ENCODE peak calls at places on chromosome 14, in four cellular contexts. N is CD8-positive, alpha-beta memory T cell; U is KBM-7; E is stimulated activated CD4-positive, alpha-beta T cell treated with anti-CD3 and anti-CD28 coated beads, TNF-alpha, amount 100 ng/mL, for 24 hours. F is an unnamed sample.

GRCh38 chr14:92759679-92760523 is 11.5 kb upstream of the LGMN start:
- DNase-seq in U (no peak), E (no peak), N (no peak), F (no peak)

GRCh38 chr14:21476925-21477681 is at the start of the genes RAB2B and TOX4:
- DNase-seq in U (peak; percentile 99), E (peak; percentile 93), N (peak; percentile 93), F (peak; percentile 95)

GRCh38 chr14:95287176-95287754 is 32.4 kb downstream of the CLMN start:
- DNase-seq in U (no peak), E (no peak), N (no peak), F (no peak)

GRCh38 chr14:62064741-62065323 is 302.6 kb downstream of the SNAPC1 start:
- DNase-seq in E (no peak), N (no peak), U (no peak), F (no peak)

GRCh38 chr14:97253756-97254155 is 456.6 kb downstream of the VRK1 start:
- DNase-seq in N (no peak), U (peak; percentile 61), E (no peak), F (no peak)

GRCh38 chr14:90514015-90514398 is 117.2 kb downstream of the CALM1 start:
- DNase-seq in E (no peak), U (no peak), N (no peak), F (no peak)

GRCh38 chr14:37122288-37122687 is 50.1 kb downstream of the SLC25A21 start:
- DNase-seq in E (no peak), N (no peak), U (no peak), F (peak; percentile 30)

GRCh38 chr14:91244501-91244901 is at the start of gene GPR68:
- DNase-seq in E (no peak), N (peak; percentile 29), U (no peak), F (peak; percentile 88)

GRCh38 chr14:74980398-74980745 is 22.3 kb upstream of the EIF2B2 start:
- DNase-seq in N (no peak), U (no peak), E (no peak), F (peak; percentile 6)

GRCh38 chr14:98721061-98721460 is 550.9 kb downstream of the BCL11B start:
- DNase-seq in E (no peak), N (no peak), U (no peak), F (no peak)

GRCh38 chr14:91729756-91730155 is 2.1 kb downstream of the CATSPERB start:
- DNase-seq in E (no peak), N (no peak), U (no peak), F (peak; percentile 32)

GRCh38 chr14:33307691-33308369 is 369.2 kb downstream of the NPAS3 start:
- DNase-seq in N (no peak), U (no peak), E (no peak), F (peak; percentile 79)

GRCh38 chr14:66540038-66540437 is 32.1 kb downstream of the GPHN start:
- DNase-seq in E (no peak), N (no peak), U (no peak), F (no peak)

GRCh38 chr14:95396221-95396620 is 76.5 kb upstream of the CLMN start:
- DNase-seq in E (no peak), N (no peak), U (peak; percentile 5), F (no peak)

GRCh38 chr14:73059326-73059725 is 992 bp downstream of the RBM25 start:
- DNase-seq in U (no peak), E (no peak), N (no peak), F (peak; percentile 51)

GRCh38 chr14:91399868-91400640 is 17.6 kb downstream of the CCDC88C start:
- DNase-seq in U (no peak), N (no peak), E (no peak), F (no peak)

GRCh38 chr14:49139593-49139992 is 446.6 kb downstream of the RPS29 start:
- DNase-seq in U (no peak), N (no peak), E (no peak), F (no peak)

GRCh38 chr14:50095895-50096294 is 20.5 kb downstream of the VCPKMT start:
- DNase-seq in E (no peak), N (no peak), U (no peak), F (no peak)

GRCh38 chr14:100868621-100869370 is 34.7 kb downstream of the RTL1 start:
- DNase-seq in N (no peak), E (no peak), U (no peak), F (no peak)

GRCh38 chr14:93045965-93046695 is 69.6 kb downstream of the ITPK1 start:
- DNase-seq in N (no peak), U (no peak), E (no peak), F (peak; percentile 89)

GRCh38 chr14:20690848-20691640 is 2.5 kb downstream of the ANG start:
- DNase-seq in N (peak; percentile 18), E (no peak), U (peak; percentile 85), F (peak; percentile 78)

GRCh38 chr14:30270200-30271161 is 288.5 kb upstream of the G2E3 start:
- DNase-seq in U (peak; percentile 77), N (peak; percentile 1), E (peak; percentile 32), F (peak; percentile 91)

GRCh38 chr14:105325303-105325702 is 10.8 kb downstream of the PACS2 start:
- DNase-seq in N (no peak), E (no peak), U (no peak), F (no peak)

GRCh38 chr14:73462078-73462715 is 3.9 kb upstream of the NUMB start:
- DNase-seq in E (no peak), N (no peak), U (no peak), F (no peak)

GRCh38 chr14:61188936-61189808 is 92.0 kb downstream of the TMEM30B start:
- DNase-seq in N (no peak), U (peak; percentile 7), E (no peak), F (peak; percentile 78)

GRCh38 chr14:51430079-51430478 is 190.0 kb downstream of the TMX1 start:
- DNase-seq in E (no peak), U (no peak), N (no peak), F (no peak)

GRCh38 chr14:100747021-100747586 is 20.4 kb downstream of the DLK1 start:
- DNase-seq in U (no peak), N (no peak), E (no peak), F (peak; percentile 90)

GRCh38 chr14:52267501-52268190 is at the start of gene PTGDR:
- DNase-seq in N (peak; percentile 57), E (no peak), U (no peak), F (peak; percentile 38)

GRCh38 chr14:105773584-105773983 is 247.2 kb downstream of the TMEM121 start:
- DNase-seq in N (no peak), E (no peak), U (no peak), F (no peak)

GRCh38 chr14:73789996-73790581 is 61.5 kb upstream of the PTGR2 start:
- DNase-seq in N (no peak), E (no peak), U (no peak), F (peak; percentile 89)

GRCh38 chr14:104882325-104882973 is 17.4 kb downstream of the CEP170B start:
- DNase-seq in E (no peak), N (no peak), U (no peak), F (no peak)